ENCODE peak calls at places on chromosomes 13 and 19, in five cellular contexts. L, T, R, W and X are unnamed samples.

GRCh38 chr13:94209110-94209509 is 270.4 kb downstream of the DCT start:
- DNase-seq in W (no peak), L (no peak), T (no peak), R (no peak), X (no peak)

GRCh38 chr13:109858319-109858718 is 71.9 kb upstream of the IRS2 start:
- DNase-seq in T (no peak), L (no peak), R (peak), W (no peak), X (no peak)

GRCh38 chr19:51690359-51691121 is 2.6 kb upstream of the SPACA6 start:
- DNase-seq in T (peak), R (peak), W (no peak), L (peak), X (peak)

GRCh38 chr13:109330941-109331340 is 455.4 kb downstream of the IRS2 start:
- DNase-seq in T (no peak), W (no peak), L (peak), R (peak), X (no peak)

GRCh38 chr19:12872941-12873890 is 8.0 kb downstream of the DNASE2 start:
- DNase-seq in T (peak), R (peak), W (peak), L (no peak), X (no peak)

GRCh38 chr19:2462635-2463421 is 6.1 kb upstream of the LMNB2 start:
- DNase-seq in R (peak), L (peak), T (no peak), W (peak), X (no peak)

GRCh38 chr19:39384839-39385568 is 5.9 kb downstream of the PAF1 start:
- DNase-seq in R (no peak), W (no peak), T (no peak), L (no peak), X (no peak)

GRCh38 chr13:46057251-46058015 is 4.9 kb upstream of the ZC3H13 start:
- DNase-seq in W (no peak), L (no peak), T (peak), R (peak), X (peak)

GRCh38 chr13:113147206-113147605 is 11.2 kb upstream of the PROZ start:
- DNase-seq in L (no peak), R (no peak), T (no peak), W (no peak), X (no peak)

GRCh38 chr13:106471957-106472543 is 63.4 kb downstream of the EFNB2 start:
- DNase-seq in W (no peak), R (peak), L (peak), T (no peak), X (no peak)

GRCh38 chr19:19054939-19055440 is 8.8 kb upstream of the SLC25A42 start:
- DNase-seq in W (no peak), R (no peak), T (no peak), L (no peak), X (no peak)

GRCh38 chr19:15631817-15632216 is 8.9 kb upstream of the CYP4F3 start:
- DNase-seq in R (peak), T (peak), W (no peak), L (no peak), X (peak)

GRCh38 chr19:9850235-9850959 is 15.3 kb downstream of the PIN1 start:
- DNase-seq in W (no peak), T (no peak), L (no peak), R (no peak), X (no peak)

GRCh38 chr19:3503036-3503572 is 2.6 kb upstream of the DOHH start:
- DNase-seq in W (no peak), T (no peak), L (no peak), R (peak), X (no peak)

GRCh38 chr13:75876371-75877050 is 240.4 kb downstream of the LMO7 start:
- DNase-seq in W (peak), T (peak), R (peak), L (peak), X (peak)

GRCh38 chr13:113672002-113672651 is 5.1 kb downstream of the GRK1 start:
- DNase-seq in L (no peak), W (no peak), R (no peak), T (no peak), X (no peak)

GRCh38 chr13:39823063-39823713 is 167.7 kb downstream of the COG6 start:
- DNase-seq in W (no peak), T (no peak), L (no peak), R (no peak), X (no peak)

GRCh38 chr19:11964858-11965645 is at the start of gene ZNF763:
- DNase-seq in L (no peak), W (peak), R (peak), T (no peak), X (peak)

GRCh38 chr13:78443839-78444238 is 159.5 kb downstream of the POU4F1 start:
- DNase-seq in T (no peak), L (no peak), R (no peak), W (no peak), X (no peak)

GRCh38 chr19:1136201-1136600 is 32.4 kb downstream of the GPX4 start:
- DNase-seq in W (no peak), L (no peak), T (no peak), R (no peak), X (no peak)

GRCh38 chr19:15529774-15530372 is 21.5 kb downstream of the CYP4F22 start:
- DNase-seq in R (peak), W (no peak), T (no peak), L (no peak), X (no peak)

GRCh38 chr19:6220385-6221191 is 59.2 kb downstream of the MLLT1 start:
- DNase-seq in W (no peak), L (no peak), T (no peak), R (peak), X (no peak)

GRCh38 chr13:55816976-55817601 is 1323.6 kb upstream of the PRR20A start:
- DNase-seq in W (no peak), R (no peak), T (no peak), L (no peak), X (no peak)

GRCh38 chr13:63420685-63421084 is 2005.0 kb upstream of the PCDH20 start:
- DNase-seq in T (no peak), R (no peak), L (no peak), W (no peak), X (no peak)

GRCh38 chr19:2648528-2648937 is 54.0 kb downstream of the GNG7 start:
- DNase-seq in R (peak), L (no peak), T (peak), W (peak), X (peak)

GRCh38 chr19:9406798-9407352 is 28.5 kb downstream of the ZNF266 start:
- DNase-seq in W (peak), R (peak), T (no peak), L (peak), X (no peak)

GRCh38 chr13:113365551-113365971 is 1.6 kb upstream of the GRTP1 start:
- DNase-seq in L (no peak), R (no peak), T (no peak), W (no peak), X (no peak)